ENCODE peak calls at places on chromosomes 11 and 22, in four cellular contexts. S is PC-3, V is IMR-90, X is HCT116. H is an unnamed sample. For H3K36me3, the result is how much of the 10 kb centered on the place peaks cover.

GRCh38 chr22:50261615-50262459 is at the start of gene MAPK12:
- DNase-seq in S (peak), V (no peak), X (no peak), H (peak)

GRCh38 chr11:2951235-2952110 is 22.3 kb upstream of the PHLDA2 start:
- DNase-seq in S (no peak), V (peak), X (no peak), H (peak)

GRCh38 chr11:69202511-69203221 is 46.9 kb downstream of the SMIM38 start:
- DNase-seq in S (no peak), V (no peak), X (no peak), H (peak)

GRCh38 chr11:12075822-12076821 is 34.3 kb upstream of the MICAL2 start:
- DNase-seq in S (peak), V (peak), X (no peak), H (no peak)

GRCh38 chr11:72693271-72693968 is 19.2 kb upstream of the PDE2A start:
- DNase-seq in S (no peak), V (no peak), X (no peak), H (peak)

GRCh38 chr11:120579601-120580000 is 68.1 kb downstream of the GRIK4 start:
- DNase-seq in S (no peak), V (no peak), X (no peak), H (no peak)

GRCh38 chr11:69344570-69345145 is 50.7 kb downstream of the MYEOV start:
- DNase-seq in S (no peak), V (no peak), X (no peak), H (peak)

GRCh38 chr11:108117746-108118371 is 3.5 kb upstream of the ACAT1 start:
- DNase-seq in S (peak), V (peak), X (peak), H (no peak)

GRCh38 chr11:46930089-46930488 is 6.5 kb upstream of the CSTPP1 start:
- DNase-seq in S (peak), V (peak), X (no peak), H (no peak)

GRCh38 chr11:68963779-68964178 is 17.0 kb downstream of the MRGPRD start:
- DNase-seq in S (no peak), V (peak), X (no peak), H (no peak)

GRCh38 chr22:23282986-23283385 is 102.7 kb downstream of the BCR start:
- DNase-seq in S (no peak), V (no peak), X (no peak), H (no peak)

GRCh38 chr11:70699294-70700221 is 301.2 kb downstream of the CTTN start:
- DNase-seq in S (peak), V (no peak), X (no peak), H (peak)

GRCh38 chr11:12161137-12161536 is 50.7 kb downstream of the MICAL2 start:
- DNase-seq in S (no peak), V (no peak), X (no peak), H (peak)

GRCh38 chr22:27406389-27406861 is 395.1 kb downstream of the MN1 start:
- DNase-seq in S (no peak), V (peak), X (no peak), H (no peak)

GRCh38 chr11:104333977-104334376 is 170.0 kb upstream of the PDGFD start:
- DNase-seq in S (peak), V (no peak), X (peak), H (peak)

GRCh38 chr11:111081021-111081511 is 164.5 kb upstream of the POU2AF2 start:
- DNase-seq in S (no peak), V (peak), X (no peak), H (no peak)

GRCh38 chr11:10911907-10912306 is 54.1 kb upstream of the ZBED5 start:
- DNase-seq in S (no peak), V (no peak), X (no peak), H (no peak)

GRCh38 chr22:25362215-25362882 is 142.9 kb downstream of the CRYBB2 start:
- DNase-seq in S (peak), V (peak), X (peak), H (peak)

GRCh38 chr11:130413383-130414106 is 14.9 kb downstream of the ADAMTS8 start:
- DNase-seq in S (peak), V (peak), X (no peak), H (no peak)

GRCh38 chr11:15819679-15820286 is 536.6 kb downstream of the SOX6 start:
- DNase-seq in S (peak), V (peak), X (peak), H (peak)

GRCh38 chr11:125402436-125402835 is 93.6 kb downstream of the FEZ1 start:
- DNase-seq in S (peak), V (peak), X (no peak), H (no peak)

GRCh38 chr11:119852741-119853140 is 123.7 kb upstream of the NECTIN1 start:
- DNase-seq in S (no peak), V (no peak), X (no peak), H (no peak)

GRCh38 chr11:85718991-85719807 is 33.2 kb upstream of the CCDC89 start:
- DNase-seq in S (peak), V (peak), X (peak), H (peak)

GRCh38 chr11:27471067-27471587 is 1.5 kb downstream of the LGR4 start:
- DNase-seq in S (peak), V (no peak), X (no peak), H (peak)
- H3K36me3 ChIP-seq in S (under half), V (under half), X (under half), H (under half)

GRCh38 chr11:48040830-48041444 is 60.6 kb downstream of the PTPRJ start:
- DNase-seq in S (no peak), V (no peak), X (no peak), H (peak)
- H3K9ac ChIP-seq in S (no peak), V (no peak), X (no peak), H (no peak)

GRCh38 chr22:37753746-37754145 is 54.0 kb upstream of the GCAT start:
- DNase-seq in S (peak), V (peak), X (no peak), H (no peak)
- H3K36me3 ChIP-seq in S (under half), V (under half), X (half or more), H (under half)

GRCh38 chr22:46500201-46500600 is 37.2 kb downstream of the CELSR1 start:
- DNase-seq in S (no peak), V (no peak), X (no peak), H (peak)

GRCh38 chr22:46501701-46502100 is 35.7 kb downstream of the CELSR1 start:
- DNase-seq in S (peak), V (peak), X (no peak), H (no peak)

GRCh38 chr22:46504586-46504985 is 32.8 kb downstream of the CELSR1 start:
- DNase-seq in S (no peak), V (no peak), X (no peak), H (no peak)

GRCh38 chr22:46502776-46503175 is 34.6 kb downstream of the CELSR1 start:
- DNase-seq in S (no peak), V (no peak), X (no peak), H (peak)

DNA sequence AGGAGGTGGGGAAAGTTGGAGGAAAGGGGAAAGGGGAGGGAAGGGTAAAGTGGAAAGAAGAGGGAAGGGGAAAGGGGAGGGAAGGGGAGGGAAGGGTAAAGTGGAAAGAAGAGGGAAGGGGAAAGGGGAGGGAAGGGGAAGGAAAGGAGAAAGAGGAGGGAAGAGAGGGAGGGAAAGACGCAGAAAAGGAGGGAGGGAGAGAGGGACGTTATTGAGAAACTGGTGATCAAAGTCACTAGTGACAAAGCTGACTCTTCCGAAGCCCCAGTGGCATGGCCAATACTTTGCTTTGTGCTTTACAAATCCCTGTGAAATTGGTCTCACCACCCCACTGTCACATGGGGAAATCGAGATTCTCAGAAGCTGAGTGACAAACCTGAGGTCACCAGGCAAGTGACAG is 35.1 kb downstream of the CELSR1 start:
- DNase-seq in S (no peak), V (no peak), X (no peak), H (no peak)
- H3K9ac ChIP-seq in S (no peak), V (no peak), X (no peak), H (no peak)

DNA sequence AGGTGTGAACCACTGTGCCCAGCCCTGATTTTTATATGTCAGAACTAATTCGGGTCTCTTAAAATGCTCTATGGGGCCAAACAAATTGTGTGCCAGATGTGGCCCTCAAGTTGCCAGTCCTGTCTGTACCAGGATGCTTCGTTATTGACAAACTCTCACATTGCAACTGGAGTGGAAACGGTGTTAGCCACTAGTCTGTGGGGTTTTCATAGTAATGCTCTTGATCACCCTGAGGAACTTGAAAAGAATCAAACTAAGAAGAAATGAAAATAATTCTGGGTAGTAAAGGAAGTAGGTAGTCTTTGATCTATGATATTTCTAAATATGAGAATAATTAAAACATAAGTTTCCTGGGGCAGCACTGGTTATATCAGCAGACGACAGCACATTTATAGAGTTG is 67.3 kb upstream of the ADSL start:
- DNase-seq in S (no peak), V (no peak), X (no peak), H (no peak)
- H3K36me3 ChIP-seq in S (under half), V (under half), X (under half), H (half or more)

GRCh38 chr22:41308544-41308947 is 7.2 kb downstream of the ZC3H7B start:
- DNase-seq in S (no peak), V (no peak), X (no peak), H (no peak)
- H3K9ac ChIP-seq in S (no peak), V (no peak), X (no peak), H (no peak)

H was measured in endodermal cell.